ENCODE peak calls at places on chromosomes 11 and 22, in six cellular contexts. Z, N, Y, U, T and E are unnamed samples.

GRCh38 chr11:95556342-95557151 is 233.0 kb downstream of the FAM76B start:
- DNase-seq in Z (no peak), N (peak), Y (no peak), U (peak), T (no peak), E (peak)

GRCh38 chr22:26170795-26171194 is 1.5 kb downstream of the SEZ6L start:
- DNase-seq in Z (no peak), N (no peak), Y (peak), U (no peak), T (no peak), E (no peak)

GRCh38 chr22:40436460-40437431 is 66.4 kb downstream of the SGSM3 start:
- DNase-seq in Z (no peak), N (peak), Y (no peak), U (peak), T (peak), E (no peak)

GRCh38 chr22:44523981-44524759 is 26.1 kb upstream of the RTL6 start:
- DNase-seq in Z (no peak), N (peak), Y (no peak), U (no peak), T (peak), E (peak)

GRCh38 chr22:45867118-45867905 is 109.7 kb downstream of the WNT7B start:
- DNase-seq in Z (no peak), N (no peak), Y (peak), U (no peak), T (no peak), E (no peak)

GRCh38 chr11:79436911-79437273 is 3.9 kb downstream of the TENM4 start:
- DNase-seq in Z (no peak), N (no peak), Y (no peak), U (no peak), T (no peak), E (no peak)

GRCh38 chr11:128496684-128497056 is 90.7 kb downstream of the ETS1 start:
- DNase-seq in Z (no peak), N (no peak), Y (no peak), U (no peak), T (no peak), E (no peak)

GRCh38 chr11:86660011-86660595 is 12.3 kb downstream of the ME3 start:
- DNase-seq in Z (no peak), N (no peak), Y (no peak), U (no peak), T (no peak), E (peak)

GRCh38 chr22:37604875-37605274 is 3.8 kb upstream of the GGA1 start:
- DNase-seq in Z (peak), N (no peak), Y (no peak), U (peak), T (no peak), E (no peak)

GRCh38 chr11:2808850-2809847 is 76.4 kb downstream of the CDKN1C start:
- DNase-seq in Z (no peak), N (no peak), Y (peak), U (no peak), T (peak), E (no peak)

GRCh38 chr22:49347376-49347775 is 480.3 kb downstream of the BRD1 start:
- DNase-seq in Z (no peak), N (no peak), Y (no peak), U (no peak), T (no peak), E (no peak)

GRCh38 chr22:22593964-22594656 is 35.0 kb upstream of the PRAME start:
- DNase-seq in Z (peak), N (peak), Y (peak), U (peak), T (no peak), E (no peak)

DNA sequence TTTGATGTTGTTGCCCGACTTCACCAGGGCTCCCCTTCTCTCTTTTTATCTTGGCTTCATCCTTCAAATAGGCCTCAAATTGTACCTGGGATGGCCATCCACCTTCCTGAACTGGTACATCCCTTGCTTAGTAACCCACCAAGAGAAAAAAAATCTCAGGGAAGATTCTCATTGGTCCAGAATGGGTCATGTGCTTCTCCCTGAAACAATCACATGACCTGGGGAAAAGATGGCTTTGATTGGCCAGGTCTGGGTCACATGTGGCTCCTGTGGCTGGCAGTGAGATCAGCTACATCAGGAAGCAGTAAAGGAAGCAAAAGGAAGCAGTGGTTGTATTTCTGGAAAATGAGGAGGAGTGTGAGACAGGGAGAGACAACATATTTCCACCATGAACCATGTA is 540.2 kb downstream of the MIAT start:
- DNase-seq in Z (no peak), N (no peak), Y (no peak), U (no peak), T (no peak), E (no peak)
- H3K4me3 ChIP-seq in Z (no peak), N (no peak), Y (no peak), U (no peak), T (no peak), E (no peak)

DNA sequence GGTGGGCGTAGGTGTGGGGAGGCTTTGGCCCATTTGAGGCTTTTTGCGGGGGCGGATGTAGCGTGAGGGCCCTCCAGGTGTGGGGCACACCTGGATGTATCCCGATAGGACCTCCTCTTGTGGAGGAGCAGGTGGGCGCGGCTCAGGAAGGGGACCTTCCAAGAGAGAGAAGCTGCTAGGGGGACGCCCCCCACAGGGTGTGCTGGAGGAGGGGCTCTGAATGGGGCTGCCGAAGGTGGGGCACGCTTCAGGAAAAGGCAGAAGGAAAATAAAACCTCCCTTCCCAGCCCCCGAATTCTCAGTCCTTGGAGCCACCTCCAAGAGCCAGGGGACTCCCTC is 621 bp downstream of the SGSM1 start:
- DNase-seq in Z (no peak), N (no peak), Y (peak), U (no peak), T (no peak), E (no peak)
- H3K4me3 ChIP-seq in Z (no peak), N (no peak), Y (peak), U (no peak), T (peak), E (no peak)

DNA sequence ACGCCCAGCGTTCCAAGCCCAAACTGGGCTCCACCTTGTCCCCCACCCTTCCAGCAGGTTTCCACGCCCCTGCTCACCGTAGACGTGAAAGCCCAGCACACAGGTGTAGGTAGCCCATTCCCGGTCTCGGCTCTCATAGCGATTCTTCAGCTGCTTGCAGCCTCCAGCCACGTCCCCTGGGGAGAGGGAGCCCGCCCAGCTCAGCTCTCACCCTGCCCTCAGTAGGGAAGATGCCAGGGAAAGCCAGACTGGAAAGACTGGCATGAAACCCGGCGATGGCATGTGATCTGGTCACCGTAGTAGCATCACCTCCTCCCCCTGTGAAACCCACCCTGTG is 1.4 kb upstream of the MTA2 start:
- DNase-seq in Z (no peak), N (no peak), Y (peak), U (no peak), T (peak), E (no peak)
- H3K4me3 ChIP-seq in Z (no peak), N (peak), Y (no peak), U (no peak), T (peak), E (peak)

GRCh38 chr11:64998141-64998540 is 1.4 kb upstream of the BATF2 start:
- DNase-seq in Z (no peak), N (no peak), Y (no peak), U (no peak), T (no peak), E (no peak)
- H3K4me3 ChIP-seq in Z (no peak), N (no peak), Y (no peak), U (no peak), T (no peak), E (no peak)

GRCh38 chr22:19719055-19719482 is 4.3 kb upstream of the GP1BB start:
- DNase-seq in Z (no peak), N (no peak), Y (peak), U (no peak), T (peak), E (no peak)
- H3K4me3 ChIP-seq in Z (no peak), N (peak), Y (peak), U (no peak), T (peak), E (peak)

DNA sequence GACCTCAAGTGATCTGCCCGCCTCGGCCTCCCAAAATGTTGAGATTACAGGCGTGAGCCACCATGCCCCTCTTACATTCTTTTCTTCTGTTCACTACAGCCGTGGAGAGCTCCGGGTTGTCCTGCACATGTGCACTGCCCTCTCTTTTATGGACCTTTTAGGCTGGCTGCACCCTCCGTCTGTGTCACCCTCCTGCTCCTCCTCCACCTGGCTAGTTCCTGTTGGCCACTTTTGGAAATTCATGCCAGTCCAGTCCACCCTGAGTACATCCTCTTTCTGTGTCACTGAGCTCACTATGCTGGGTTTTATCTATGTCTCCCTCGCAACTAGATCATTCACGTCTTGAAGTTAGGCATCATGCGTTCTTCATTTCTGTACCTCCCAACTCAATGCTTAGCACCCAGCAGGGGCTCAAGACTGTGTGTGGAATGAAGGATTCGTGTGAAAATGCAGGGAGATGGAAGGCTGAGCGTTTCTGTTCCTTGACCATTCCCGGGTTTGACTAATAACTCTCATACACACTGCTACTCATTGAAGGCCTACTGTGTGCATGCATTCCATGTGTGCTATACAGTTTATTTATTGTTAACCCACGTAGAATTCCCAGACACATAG is 60.6 kb downstream of the PTPRJ start:
- DNase-seq in Z (no peak), N (no peak), Y (no peak), U (no peak), T (no peak), E (no peak)
- H3K4me3 ChIP-seq in Z (no peak), N (no peak), Y (no peak), U (no peak), T (no peak), E (no peak)

GRCh38 chr11:46557684-46558151 is 36.1 kb downstream of the AMBRA1 start:
- DNase-seq in Z (no peak), N (no peak), Y (no peak), U (no peak), T (no peak), E (no peak)

GRCh38 chr11:46564459-46564858 is 29.4 kb downstream of the AMBRA1 start:
- DNase-seq in Z (no peak), N (no peak), Y (no peak), U (no peak), T (no peak), E (no peak)

GRCh38 chr11:46559815-46560214 is 34.0 kb downstream of the AMBRA1 start:
- DNase-seq in Z (no peak), N (no peak), Y (no peak), U (no peak), T (no peak), E (no peak)

GRCh38 chr11:46562527-46562926 is 31.3 kb downstream of the AMBRA1 start:
- DNase-seq in Z (no peak), N (no peak), Y (no peak), U (no peak), T (no peak), E (no peak)

DNA sequence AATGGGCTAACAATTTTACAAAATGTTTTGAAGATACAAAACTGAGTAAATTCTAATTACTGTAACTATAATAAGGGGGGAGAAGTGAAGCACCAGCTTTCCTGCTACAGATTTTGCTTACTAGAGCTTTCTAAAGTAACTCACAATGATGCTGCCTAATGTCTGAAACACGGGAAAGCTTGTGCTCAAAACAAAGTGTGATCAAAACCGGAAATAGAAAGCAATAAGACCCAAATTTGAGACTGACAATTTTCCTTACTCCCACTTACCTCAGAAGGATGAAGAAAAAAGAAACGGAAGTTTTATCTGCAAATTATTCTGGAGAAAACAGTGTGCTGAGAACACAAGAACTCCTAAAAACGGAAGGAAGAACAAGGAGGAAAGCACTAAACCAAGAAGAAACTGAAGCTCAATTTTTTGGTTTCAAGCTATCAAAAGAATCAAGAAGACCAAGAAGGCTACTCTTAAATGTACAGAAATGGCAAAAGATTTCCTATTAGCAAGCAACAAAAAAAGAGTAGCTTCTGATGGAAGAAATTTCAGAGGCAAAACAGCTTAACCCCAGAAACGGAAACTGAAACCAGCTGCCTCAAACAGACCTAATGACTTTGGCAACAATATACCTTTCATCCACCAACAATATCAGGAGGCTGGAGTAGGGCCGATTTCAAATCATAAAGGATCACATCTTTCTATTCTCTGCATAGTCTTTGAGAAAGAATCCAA is 33.4 kb downstream of the AMBRA1 start:
- DNase-seq in Z (no peak), N (peak), Y (no peak), U (peak), T (no peak), E (no peak)
- H3K4me3 ChIP-seq in Z (peak), N (peak), Y (peak), U (peak), T (peak), E (peak)